ENCODE peak calls at places on chromosome 14, in ten cellular contexts. B is AG08396; O is ureter; Z is stimulated activated CD4-positive, alpha-beta T cell treated with anti-CD3 and anti-CD28 coated beads, Interleukin-1b, Interleukin-23, amount 100 ng/mL, for 24 hours; X is activated T-helper 2 cell treated with anti-CD3 and anti-CD28 coated beads, Interferon-gamma antibody, Interleukin-2, Interleukin-4, amounts not matched to agents 10 μg/mL and 5 μg/mL and 100 μg/mL, durations not matched to agents 14 hours and 24 hours and 36 hours; S is GDM1; L is NCI-H1694 treated with DMSO at 0.1 percent for 48 hours; N is CD8-positive, alpha-beta memory T cell; R is GF-D8; F is HAP-1. P is an unnamed sample.

GRCh38 chr14:59063259-59063658 is 125.2 kb upstream of the DAAM1 start:
- DNase-seq in Z (no peak), S (no peak), N (no peak), R (no peak), O (no peak), X (no peak), F (no peak), L (no peak), B (no peak), P (no peak)

GRCh38 chr14:83433618-83434017 is 1900.0 kb upstream of the SEL1L start:
- DNase-seq in X (no peak), F (no peak), L (no peak), R (no peak), N (no peak), S (no peak), B (no peak), Z (no peak), O (no peak), P (no peak)

GRCh38 chr14:65410640-65411039 is 1.9 kb upstream of the FUT8 start:
- DNase-seq in N (no peak), O (no peak), R (no peak), S (no peak), F (no peak), Z (no peak), L (no peak), B (no peak), X (no peak), P (no peak)

GRCh38 chr14:73007835-73008234 is 19.1 kb downstream of the ZFYVE1 start:
- DNase-seq in O (no peak), L (no peak), S (no peak), F (no peak), R (no peak), X (no peak), B (no peak), Z (no peak), N (no peak), P (no peak)

GRCh38 chr14:28344381-28344780 is 422.2 kb upstream of the FOXG1 start:
- DNase-seq in R (no peak), O (no peak), Z (no peak), S (no peak), X (no peak), N (no peak), L (no peak), F (no peak), B (no peak), P (no peak)

GRCh38 chr14:59189281-59189821 is 884 bp downstream of the DAAM1 start:
- DNase-seq in S (no peak), Z (no peak), O (peak; percentile 51), F (no peak), L (peak; percentile 35), B (peak; percentile 26), N (peak; percentile 39), X (peak; percentile 26), R (no peak), P (no peak)

GRCh38 chr14:38255408-38255672 is 553 bp downstream of the CLEC14A start:
- DNase-seq in R (no peak), S (no peak), Z (no peak), F (no peak), B (no peak), L (no peak), N (peak; percentile 22), O (peak; percentile 42), X (peak; percentile 8), P (no peak)

GRCh38 chr14:36518031-36518585 is 1.9 kb downstream of the NKX2-1 start:
- DNase-seq in Z (no peak), R (no peak), S (no peak), L (no peak), B (peak; percentile 11), X (no peak), O (no peak), N (no peak), F (no peak), P (no peak)

GRCh38 chr14:28356819-28357218 is 409.8 kb upstream of the FOXG1 start:
- DNase-seq in B (no peak), F (no peak), R (no peak), S (no peak), L (no peak), X (no peak), N (no peak), O (no peak), Z (no peak), P (no peak)

GRCh38 chr14:75459099-75459741 is 31.4 kb downstream of the JDP2 start:
- DNase-seq in O (no peak), Z (no peak), R (peak; percentile 77), F (no peak), L (no peak), N (no peak), X (no peak), S (peak; percentile 78), B (no peak), P (no peak)

GRCh38 chr14:51244591-51244990 is 4.5 kb downstream of the TMX1 start:
- DNase-seq in R (no peak), B (no peak), L (no peak), O (no peak), N (no peak), X (no peak), Z (no peak), S (no peak), F (no peak), P (no peak)

GRCh38 chr14:38022775-38023174 is 184.9 kb upstream of the SSTR1 start:
- DNase-seq in S (no peak), L (no peak), X (no peak), F (no peak), O (no peak), R (no peak), B (no peak), N (no peak), Z (no peak), P (no peak)